ENCODE peak calls at places on chromosomes 16 and 17, in four cellular contexts. I is gastrocnemius medialis; M is amniotic stem cell; V is activated CD8-positive, alpha-beta memory T cell treated with anti-CD3 and anti-CD28 coated beads for 1 hour. B is an unnamed sample.
A peak's percentile ranks its signal among the peaks of the same experiment; 100 is the strongest.

GRCh38 chr17:73262676-73263642 is 1.3 kb upstream of the CPSF4L start:
- DNase-seq in I (no peak), M (no peak), V (no peak), B (no peak)

GRCh38 chr17:82241183-82241925 is 12.5 kb downstream of the SLC16A3 start:
- DNase-seq in I (peak; percentile 72), M (no peak), V (no peak), B (no peak)

GRCh38 chr17:70357196-70357595 is 187.9 kb downstream of the KCNJ2 start:
- DNase-seq in I (no peak), M (no peak), V (no peak), B (no peak)

GRCh38 chr16:68084504-68085258 is 489 bp upstream of the NFATC3 start:
- DNase-seq in I (peak; percentile 76), M (no peak), V (peak; percentile 45), B (peak; percentile 67)

GRCh38 chr17:12605222-12605621 is 60.5 kb upstream of the MYOCD start:
- DNase-seq in I (no peak), M (no peak), V (no peak), B (no peak)

GRCh38 chr17:56114469-56114868 is 38.8 kb upstream of the ANKFN1 start:
- DNase-seq in I (no peak), M (no peak), V (no peak), B (no peak)

GRCh38 chr16:76653390-76654026 is 376.3 kb downstream of the CNTNAP4 start:
- DNase-seq in I (no peak), M (peak; percentile 25), V (no peak), B (peak; percentile 75)

GRCh38 chr17:32976605-32977004 is 15.0 kb upstream of the SPACA3 start:
- DNase-seq in I (no peak), M (no peak), V (no peak), B (no peak)

GRCh38 chr17:71180801-71181385 is 939.9 kb upstream of the SOX9 start:
- DNase-seq in I (no peak), M (no peak), V (no peak), B (no peak)

GRCh38 chr17:17669851-17670232 is 11.4 kb upstream of the RAI1 start:
- DNase-seq in I (no peak), M (no peak), V (no peak), B (no peak)

GRCh38 chr17:17581509-17581908 is 10.0 kb downstream of the PEMT start:
- DNase-seq in I (no peak), M (no peak), V (no peak), B (no peak)

GRCh38 chr16:85570213-85570734 is 42.8 kb upstream of the GSE1 start:
- DNase-seq in I (no peak), M (no peak), V (no peak), B (no peak)

GRCh38 chr17:21171309-21171922 is 42.5 kb downstream of the TMEM11 start:
- DNase-seq in I (no peak), M (no peak), V (no peak), B (no peak)

GRCh38 chr17:83136931-83137330 is 57.5 kb downstream of the METRNL start:
- DNase-seq in I (no peak), M (no peak), V (no peak), B (no peak)

GRCh38 chr16:87834015-87834667 is 35.2 kb downstream of the SLC7A5 start:
- DNase-seq in I (no peak), M (no peak), V (no peak), B (no peak)

GRCh38 chr16:1559446-1559975 is 26.0 kb downstream of the TMEM204 start:
- DNase-seq in I (no peak), M (no peak), V (no peak), B (no peak)

GRCh38 chr17:74987418-74987908 is at the start of gene CDR2L:
- DNase-seq in I (peak; percentile 92), M (peak; percentile 79), V (peak; percentile 78), B (peak; percentile 90)

GRCh38 chr16:6803171-6803570 is 529.5 kb upstream of the RBFOX1 start:
- DNase-seq in I (no peak), M (no peak), V (no peak), B (no peak)

GRCh38 chr16:27228036-27228435 is 24.7 kb downstream of the KDM8 start:
- DNase-seq in I (no peak), M (no peak), V (no peak), B (no peak)

GRCh38 chr16:1194665-1195392 is 30.2 kb downstream of the TPSG1 start:
- DNase-seq in I (no peak), M (no peak), V (no peak), B (no peak)

GRCh38 chr17:32461853-32462617 is 17.7 kb downstream of the PSMD11 start:
- DNase-seq in I (no peak), M (no peak), V (no peak), B (peak; percentile 58)

GRCh38 chr17:21376585-21376834 is 353 bp downstream of the KCNJ12 start:
- DNase-seq in I (no peak), M (no peak), V (no peak), B (no peak)

GRCh38 chr17:44920565-44920940 is 5.3 kb upstream of the GFAP start:
- DNase-seq in I (no peak), M (no peak), V (no peak), B (no peak)

GRCh38 chr17:30969989-30970680 is 704 bp upstream of the RNF135 start:
- DNase-seq in I (no peak), M (no peak), V (no peak), B (peak; percentile 7)

GRCh38 chr17:42097691-42098661 is at the start of gene ZNF385C:
- DNase-seq in I (no peak), M (no peak), V (no peak), B (no peak)

GRCh38 chr16:46911038-46911437 is 26.9 kb downstream of the GPT2 start:
- DNase-seq in I (no peak), M (no peak), V (no peak), B (no peak)

GRCh38 chr17:43832976-43833829 is at the start of gene MPP3:
- DNase-seq in I (no peak), M (peak; percentile 48), V (peak; percentile 8), B (peak; percentile 76)

GRCh38 chr17:77849203-77849602 is 109.3 kb upstream of the TNRC6C start:
- DNase-seq in I (no peak), M (no peak), V (no peak), B (no peak)